ENCODE peak calls at places on chromosomes 2 and 18, in four cellular contexts. U, E, O and H are unnamed samples.

GRCh38 chr2:136765256-136765735 is at the start of gene THSD7B:
- DNase-seq in U (peak), O (no peak), E (no peak), H (no peak)

GRCh38 chr18:33154049-33154448 is 286.5 kb downstream of the CCDC178 start:
- DNase-seq in O (no peak), E (no peak), U (no peak), H (no peak)

GRCh38 chr2:26768759-26769500 is 4.8 kb downstream of the SLC35F6 start:
- DNase-seq in U (no peak), O (peak), E (no peak), H (no peak)

GRCh38 chr2:195622966-195623365 is 34.1 kb upstream of the SLC39A10 start:
- DNase-seq in O (no peak), U (no peak), E (no peak), H (peak)

GRCh38 chr2:15313657-15314056 is 247.5 kb downstream of the NBAS start:
- DNase-seq in E (peak), O (peak), U (no peak), H (no peak)

GRCh38 chr2:108169982-108170625 is 69.7 kb upstream of the SULT1C3 start:
- DNase-seq in E (no peak), U (peak), O (no peak), H (peak)

GRCh38 chr2:141020346-141020745 is 1110.5 kb downstream of the LRP1B start:
- DNase-seq in E (no peak), U (no peak), O (no peak), H (no peak)

GRCh38 chr2:71410716-71411115 is 42.6 kb upstream of the DYSF start:
- DNase-seq in O (no peak), U (no peak), E (no peak), H (no peak)

GRCh38 chr2:130853391-130853790 is 16.7 kb downstream of the ARHGEF4 start:
- DNase-seq in E (no peak), O (no peak), U (no peak), H (no peak)

GRCh38 chr2:220192994-220193753 is 565.7 kb downstream of the SLC4A3 start:
- DNase-seq in O (no peak), E (no peak), U (no peak), H (no peak)

GRCh38 chr2:241745276-241745675 is 10.8 kb downstream of the D2HGDH start:
- DNase-seq in O (no peak), U (no peak), E (no peak), H (no peak)

GRCh38 chr2:133886735-133887675 is 318.7 kb upstream of the NCKAP5 start:
- DNase-seq in U (peak), O (peak), E (peak), H (peak)

GRCh38 chr18:13437801-13438506 is 219.4 kb downstream of the LDLRAD4 start:
- DNase-seq in E (no peak), O (no peak), U (no peak), H (no peak)

GRCh38 chr2:120344214-120344990 is 1.5 kb upstream of the INHBB start:
- DNase-seq in U (peak), O (no peak), E (no peak), H (no peak)

GRCh38 chr2:84873350-84873749 is 7.5 kb downstream of the TRABD2A start:
- DNase-seq in U (no peak), E (no peak), O (no peak), H (no peak)

GRCh38 chr2:162480067-162480466 is 136.1 kb downstream of the GCA start:
- DNase-seq in E (no peak), U (no peak), O (no peak), H (no peak)

GRCh38 chr18:23740105-23740830 is 51.0 kb downstream of the LAMA3 start:
- DNase-seq in U (no peak), E (no peak), O (no peak), H (no peak)

GRCh38 chr18:74745658-74746403 is 148.2 kb downstream of the ZNF407 start:
- DNase-seq in U (no peak), E (no peak), O (peak), H (peak)

GRCh38 chr2:99066602-99067001 is 74.9 kb upstream of the C2orf15 start:
- DNase-seq in E (peak), O (peak), U (no peak), H (peak)

GRCh38 chr18:58190842-58191530 is 147.0 kb downstream of the NEDD4L start:
- DNase-seq in E (no peak), U (no peak), O (no peak), H (no peak)

GRCh38 chr18:44771957-44772917 is 91.5 kb downstream of the SETBP1 start:
- DNase-seq in E (no peak), U (no peak), O (no peak), H (peak)

GRCh38 chr2:121243821-121244460 is 41.1 kb downstream of the TFCP2L1 start:
- DNase-seq in E (no peak), U (no peak), O (no peak), H (no peak)

GRCh38 chr18:63074987-63075404 is 244.6 kb downstream of the BCL2 start:
- DNase-seq in U (peak), E (no peak), O (peak), H (peak)

GRCh38 chr2:27024812-27025211 is 8.0 kb upstream of the TMEM214 start:
- DNase-seq in U (no peak), E (no peak), O (no peak), H (no peak)

GRCh38 chr18:79791141-79791972 is 6.4 kb upstream of the KCNG2 start:
- DNase-seq in E (no peak), U (no peak), O (no peak), H (peak)

GRCh38 chr2:152573168-152573567 is 144.1 kb downstream of the PRPF40A start:
- DNase-seq in U (no peak), O (peak), E (peak), H (no peak)

GRCh38 chr18:10544093-10544748 is 18.4 kb downstream of the NAPG start:
- DNase-seq in E (no peak), O (no peak), U (peak), H (no peak)

GRCh38 chr2:205654878-205655601 is 27.3 kb upstream of the NRP2 start:
- DNase-seq in E (no peak), U (peak), O (no peak), H (no peak)

GRCh38 chr2:109722026-109722425 is 72.1 kb upstream of the RGPD5 start:
- DNase-seq in E (no peak), O (no peak), U (peak), H (no peak)

GRCh38 chr2:206031162-206031784 is 54.7 kb downstream of the INO80D start:
- DNase-seq in U (no peak), E (peak), O (no peak), H (no peak)

GRCh38 chr18:74598350-74599001 is 806 bp downstream of the ZNF407 start:
- DNase-seq in U (peak), O (peak), E (no peak), H (peak)

GRCh38 chr2:213119061-213119809 is 32.2 kb downstream of the IKZF2 start:
- DNase-seq in U (no peak), E (peak), O (no peak), H (no peak)

GRCh38 chr2:65465857-65466256 is 33.5 kb upstream of the SPRED2 start:
- DNase-seq in U (no peak), O (no peak), E (no peak), H (no peak)

GRCh38 chr18:41323044-41323443 is 632.0 kb upstream of the PIK3C3 start:
- DNase-seq in U (no peak), E (no peak), O (no peak), H (no peak)

GRCh38 chr18:41324934-41325333 is 630.1 kb upstream of the PIK3C3 start:
- DNase-seq in U (no peak), E (no peak), O (no peak), H (no peak)

GRCh38 chr18:41326311-41326710 is 628.7 kb upstream of the PIK3C3 start:
- DNase-seq in U (no peak), E (no peak), O (no peak), H (no peak)

GRCh38 chr18:41320090-41320489 is 634.9 kb upstream of the PIK3C3 start:
- DNase-seq in E (no peak), O (no peak), U (no peak), H (no peak)

GRCh38 chr18:41324020-41324791 is 630.8 kb upstream of the PIK3C3 start:
- DNase-seq in E (no peak), U (no peak), O (no peak), H (no peak)
- TF ChIP-seq CBX5 in E (no peak), U (no peak), O (no peak), H (no peak)

DNA sequence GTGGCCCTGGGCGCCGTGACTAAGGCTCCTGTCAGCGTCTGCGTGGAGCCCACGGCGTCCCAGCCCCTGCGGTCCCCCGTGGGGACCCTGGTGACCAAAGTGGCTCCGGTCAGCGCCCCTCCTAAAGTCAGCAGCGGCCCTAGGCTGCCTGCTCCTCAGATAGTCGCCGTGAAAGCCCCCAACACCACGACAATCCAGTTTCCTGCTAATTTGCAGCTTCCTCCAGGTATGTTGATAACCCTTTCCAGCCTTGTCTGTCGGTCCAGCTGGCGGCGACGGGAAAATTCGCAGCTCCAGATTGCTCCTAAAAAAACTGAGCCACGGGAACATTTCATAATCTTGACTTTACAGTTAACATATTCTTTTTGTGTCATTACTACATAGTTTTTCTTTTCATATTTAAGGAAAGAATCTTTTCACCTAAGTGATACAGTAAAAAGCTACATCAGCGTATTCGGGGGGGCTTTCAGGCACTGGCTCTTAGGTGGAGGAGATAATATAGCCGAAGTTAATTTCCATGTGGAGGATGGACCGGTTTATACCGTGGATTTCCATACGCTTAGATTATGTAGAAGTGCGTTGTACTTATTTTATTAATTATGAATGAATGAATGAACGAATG is 917 bp downstream of the TAF4B start:
- DNase-seq in U (no peak), O (no peak), E (no peak), H (no peak)
- TF ChIP-seq USF2 in U (no peak), O (no peak), E (no peak), H (no peak)

DNA sequence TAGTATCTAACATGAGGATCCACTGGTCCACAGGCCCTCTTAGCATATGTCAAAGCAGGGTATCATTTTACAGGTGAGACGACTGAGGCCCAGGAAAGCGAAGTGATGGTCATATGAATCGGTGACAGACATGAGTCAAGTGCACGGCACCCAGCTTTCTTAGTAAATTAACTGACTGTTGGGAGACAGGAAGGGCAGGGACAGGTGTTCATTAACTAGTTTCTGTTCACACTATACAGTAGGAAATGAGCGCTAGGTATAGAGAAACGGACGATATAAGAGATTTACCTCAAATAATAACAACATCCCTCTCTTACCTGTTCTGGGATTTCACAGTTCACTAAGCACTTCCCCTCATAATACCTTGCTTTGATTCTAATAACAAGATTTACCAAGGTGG is 1.7 kb upstream of the SMARCAL1 start:
- DNase-seq in O (no peak), E (no peak), U (no peak), H (no peak)
- TF ChIP-seq CBX5 in O (no peak), E (no peak), U (no peak), H (no peak)

GRCh38 chr2:208101716-208102631 is 22.4 kb downstream of the CRYGD start:
- DNase-seq in E (no peak), O (peak), U (peak), H (peak)
- TF ChIP-seq USF2 in E (no peak), O (no peak), U (no peak), H (no peak)

DNA sequence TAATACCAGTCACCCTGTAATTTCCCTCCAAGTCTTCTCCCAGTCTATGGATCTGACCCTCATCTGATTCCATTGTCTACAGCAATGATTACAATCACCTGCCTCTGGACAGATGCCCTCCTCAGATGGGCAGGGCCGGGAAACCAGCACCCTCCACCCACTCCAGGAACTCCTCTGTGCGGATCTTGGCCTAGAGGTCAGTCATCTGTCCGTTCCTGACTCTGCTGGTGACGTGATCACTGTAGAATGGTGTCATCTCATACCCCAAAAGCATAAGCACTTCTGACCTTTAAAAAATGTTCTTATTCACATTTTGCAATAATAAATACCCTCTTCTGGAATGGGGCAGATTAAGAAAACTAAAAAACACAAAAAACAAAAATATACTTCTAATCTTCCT is 29.5 kb upstream of the BZW1 start:
- DNase-seq in E (no peak), O (no peak), U (no peak), H (no peak)
- TF ChIP-seq CBX5 in E (no peak), O (no peak), U (no peak), H (no peak)

DNA sequence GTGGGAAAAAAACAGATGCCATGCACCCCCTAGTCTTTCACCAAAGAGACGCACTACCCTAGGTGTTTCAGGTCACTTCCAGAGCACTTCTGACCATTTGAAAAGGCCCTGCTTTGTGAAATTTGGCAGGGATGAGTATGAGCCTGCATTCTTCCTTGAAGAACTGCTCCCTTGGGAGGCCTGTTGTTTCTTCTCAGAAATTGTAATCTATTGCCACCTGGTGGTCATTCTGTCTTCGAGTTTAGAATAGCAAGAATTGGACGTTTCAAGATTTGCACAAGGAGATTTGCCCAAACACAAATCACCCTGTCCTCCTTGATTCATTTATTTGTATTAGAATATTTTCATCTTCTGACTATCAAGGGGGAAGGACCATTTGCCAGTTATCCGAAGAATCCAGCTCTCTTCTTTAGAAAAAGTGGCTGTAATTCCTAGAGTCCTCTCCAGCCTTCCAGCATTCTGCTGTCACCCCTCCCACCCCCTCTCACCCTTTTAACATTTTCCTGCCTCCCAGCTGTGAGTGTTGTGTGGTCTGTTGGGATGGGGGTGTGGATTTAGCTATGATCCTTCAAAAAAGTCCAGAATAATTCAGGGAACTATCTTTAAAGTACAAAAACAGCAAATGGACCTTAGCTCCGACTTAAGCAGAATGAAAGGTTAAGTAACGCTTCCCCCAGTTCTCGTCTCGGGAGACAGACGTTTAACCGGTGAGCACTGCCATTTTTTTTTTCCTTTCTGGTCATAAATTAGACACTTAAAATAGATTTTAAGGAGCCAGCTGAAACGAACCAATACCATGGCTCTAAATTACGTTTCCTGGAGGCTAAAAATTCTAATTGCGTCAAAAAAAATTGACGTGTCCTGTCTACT is 3.7 kb upstream of the GAD1 start:
- DNase-seq in E (no peak), U (peak), O (peak), H (peak)
- TF ChIP-seq USF2 in E (no peak), U (no peak), O (no peak), H (no peak)

GRCh38 chr2:38454081-38454480 is 77.0 kb upstream of the ATL2 start:
- DNase-seq in O (no peak), U (no peak), E (no peak), H (no peak)
- TF ChIP-seq CBX5 in O (no peak), U (no peak), E (no peak), H (no peak)

GRCh38 chr18:78526275-78526674 is 453.3 kb upstream of the SALL3 start:
- DNase-seq in E (no peak), U (no peak), O (no peak), H (no peak)

GRCh38 chr18:78528437-78529228 is 451.0 kb upstream of the SALL3 start:
- DNase-seq in E (no peak), U (no peak), O (no peak), H (no peak)

GRCh38 chr18:78527984-78528383 is 451.6 kb upstream of the SALL3 start:
- DNase-seq in E (no peak), U (no peak), O (no peak), H (no peak)

GRCh38 chr18:78525364-78526111 is 454.1 kb upstream of the SALL3 start:
- DNase-seq in O (no peak), E (no peak), U (no peak), H (no peak)

GRCh38 chr18:78526923-78527775 is 452.5 kb upstream of the SALL3 start:
- DNase-seq in E (no peak), U (no peak), O (no peak), H (no peak)
- TF ChIP-seq USF2 in E (no peak), U (no peak), O (no peak), H (no peak)

GRCh38 chr2:150548527-150548926 is 61.1 kb upstream of the RND3 start:
- DNase-seq in O (peak), E (no peak), U (no peak), H (peak)
- TF ChIP-seq CBX5 in O (no peak), E (no peak), U (no peak), H (no peak)